ENCODE peak calls at places on chromosome 13, in eight cellular contexts. U, B, X, S, T, O, W and H are unnamed samples.

GRCh38 chr13:113109151-113110047 is 3.8 kb downstream of the F7 start:
- DNase-seq in U (no peak), B (no peak), X (no peak), S (no peak), T (no peak), O (no peak), W (no peak), H (no peak)

GRCh38 chr13:68810660-68811059 is 1297.0 kb upstream of the ATXN8OS start:
- DNase-seq in U (peak; percentile 57), B (no peak), X (no peak), S (no peak), T (no peak), O (no peak), W (no peak), H (no peak)

GRCh38 chr13:80083516-80084085 is 257.3 kb downstream of the SPRY2 start:
- DNase-seq in U (no peak), B (no peak), X (no peak), S (no peak), T (peak; percentile 75), O (peak; percentile 52), W (no peak), H (no peak)

GRCh38 chr13:100130930-100131511 is 42.1 kb downstream of the PCCA start:
- DNase-seq in U (no peak), B (no peak), X (no peak), S (no peak), T (peak; percentile 60), O (peak; percentile 1), W (no peak), H (no peak)

GRCh38 chr13:52744842-52745241 is 5.2 kb upstream of the CNMD start:
- DNase-seq in U (no peak), B (no peak), X (no peak), S (no peak), T (no peak), O (no peak), W (no peak), H (no peak)

GRCh38 chr13:31927219-31927653 is 104.3 kb upstream of the FRY start:
- DNase-seq in U (peak; percentile 30), B (no peak), X (no peak), S (no peak), T (no peak), O (no peak), W (no peak), H (no peak)

GRCh38 chr13:72651196-72651595 is 76.2 kb downstream of the MZT1 start:
- DNase-seq in U (peak; percentile 58), B (no peak), X (no peak), S (no peak), T (no peak), O (no peak), W (no peak), H (no peak)

GRCh38 chr13:113905942-113906341 is 42.1 kb upstream of the GAS6 start:
- DNase-seq in U (no peak), B (no peak), X (no peak), S (no peak), T (no peak), O (no peak), W (no peak), H (no peak)

GRCh38 chr13:39536906-39537305 is 66.1 kb downstream of the LHFPL6 start:
- DNase-seq in U (peak; percentile 13), B (no peak), X (no peak), S (peak; percentile 66), T (no peak), O (no peak), W (no peak), H (no peak)

GRCh38 chr13:45396548-45397095 is 21.6 kb downstream of the SLC25A30 start:
- DNase-seq in U (no peak), B (no peak), X (no peak), S (no peak), T (peak; percentile 48), O (no peak), W (peak; percentile 42), H (no peak)

GRCh38 chr13:20843177-20843576 is 59.4 kb downstream of the XPO4 start:
- DNase-seq in U (no peak), B (no peak), X (peak; percentile 63), S (no peak), T (peak; percentile 78), O (no peak), W (no peak), H (no peak)

GRCh38 chr13:24036115-24036514 is 124.4 kb upstream of the SPATA13 start:
- DNase-seq in U (no peak), B (no peak), X (no peak), S (no peak), T (peak; percentile 90), O (peak; percentile 49), W (no peak), H (no peak)
- H3K27ac ChIP-seq in U (no peak overlapping the region), B (no peak overlapping the region), X (no peak overlapping the region), S (no peak overlapping the region), T (no peak overlapping the region), O (no peak overlapping the region), W (no peak overlapping the region), H (no peak overlapping the region)

DNA sequence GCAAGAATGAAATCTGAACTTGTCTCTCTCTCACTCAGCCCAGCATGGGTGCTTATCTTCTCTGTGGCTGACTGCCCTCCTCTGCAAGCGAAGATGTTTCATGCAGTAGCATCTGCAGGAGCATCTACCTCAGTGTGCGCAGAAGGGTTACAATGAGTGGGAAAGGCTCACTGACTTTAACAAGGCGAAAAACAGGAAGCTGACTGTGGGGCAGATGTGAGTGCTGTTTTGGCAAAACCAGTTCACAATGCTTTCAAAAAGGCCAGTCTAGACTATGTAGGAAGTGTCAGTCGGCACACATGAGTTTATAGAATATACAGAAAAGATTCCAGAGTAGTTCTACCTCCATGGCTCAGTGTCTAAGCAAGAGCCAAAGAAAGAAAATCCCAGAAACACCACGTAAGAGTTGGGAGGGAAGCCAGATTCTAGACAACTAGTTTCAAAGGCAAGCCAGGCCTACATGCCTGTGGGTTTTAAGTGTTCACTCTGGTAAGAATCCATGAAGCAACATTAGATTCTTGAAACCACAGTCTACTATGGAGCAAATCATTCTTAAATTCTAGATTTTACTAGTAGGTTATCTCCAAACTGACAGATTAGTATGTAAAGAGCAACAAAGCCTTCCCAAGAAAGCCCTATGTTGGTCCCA is 124.5 kb downstream of the ABCC4 start:
- DNase-seq in U (no peak), B (no peak), X (no peak), S (no peak), T (peak; percentile 58), O (no peak), W (peak; percentile 39), H (no peak)
- H3K27ac ChIP-seq in U (no peak overlapping the region), B (no peak overlapping the region), X (no peak overlapping the region), S (no peak overlapping the region), T (no peak overlapping the region), O (no peak overlapping the region), W (no peak overlapping the region), H (no peak overlapping the region)

GRCh38 chr13:33206425-33206824 is 79.1 kb downstream of the STARD13 start:
- DNase-seq in U (no peak), B (no peak), X (no peak), S (no peak), T (no peak), O (peak; percentile 79), W (no peak), H (no peak)
- H3K27ac ChIP-seq in U (no peak overlapping the region), B (peak overlapping the region; percentile 78), X (peak overlapping the region; percentile 81), S (peak overlapping the region; percentile 84), T (no peak overlapping the region), O (peak overlapping the region; percentile 84), W (no peak overlapping the region), H (peak overlapping the region; percentile 74)

GRCh38 chr13:49584771-49585182 is 581 bp downstream of the RCBTB1 start:
- DNase-seq in U (peak; percentile 26), B (no peak), X (no peak), S (no peak), T (no peak), O (peak; percentile 28), W (no peak), H (no peak)
- H3K27ac ChIP-seq in U (no peak overlapping the region), B (peak overlapping the region; percentile 81), X (no peak overlapping the region), S (peak overlapping the region; percentile 87), T (peak overlapping the region; percentile 68), O (no peak overlapping the region), W (peak overlapping the region; percentile 70), H (peak overlapping the region; percentile 61)

DNA sequence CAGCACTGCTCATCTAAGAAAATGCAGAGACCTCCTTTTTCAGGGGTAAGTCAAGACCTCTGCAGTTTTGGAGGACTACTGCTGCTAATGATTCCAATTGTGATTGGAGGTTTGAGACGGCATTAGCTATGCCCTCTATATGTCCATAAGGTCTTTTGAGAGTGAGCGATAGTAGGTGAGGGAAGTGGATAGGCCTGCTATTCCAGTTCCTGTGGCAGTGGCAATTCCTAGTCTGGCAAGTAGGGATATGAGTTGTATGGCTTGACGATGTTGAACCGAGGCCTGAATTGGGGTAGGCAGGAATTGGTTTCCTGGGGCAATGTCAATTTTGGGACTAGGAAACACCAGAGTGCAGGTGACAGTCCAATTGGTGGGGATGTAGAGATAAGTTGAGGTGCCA is 913.1 kb upstream of the SLITRK5 start:
- DNase-seq in U (no peak), B (no peak), X (no peak), S (no peak), T (no peak), O (no peak), W (no peak), H (no peak)
- H3K27ac ChIP-seq in U (no peak overlapping the region), B (no peak overlapping the region), X (no peak overlapping the region), S (no peak overlapping the region), T (no peak overlapping the region), O (no peak overlapping the region), W (peak overlapping the region; percentile 29), H (no peak overlapping the region)

GRCh38 chr13:75461314-75461713 is 20.7 kb downstream of the TBC1D4 start:
- DNase-seq in U (no peak), B (no peak), X (no peak), S (no peak), T (no peak), O (no peak), W (no peak), H (no peak)

GRCh38 chr13:75460644-75461043 is 21.3 kb downstream of the TBC1D4 start:
- DNase-seq in U (no peak), B (no peak), X (no peak), S (no peak), T (no peak), O (no peak), W (no peak), H (no peak)

GRCh38 chr13:75454497-75454896 is 27.5 kb downstream of the TBC1D4 start:
- DNase-seq in U (no peak), B (no peak), X (no peak), S (peak; percentile 69), T (no peak), O (no peak), W (no peak), H (no peak)

GRCh38 chr13:75455962-75456361 is 26.0 kb downstream of the TBC1D4 start:
- DNase-seq in U (no peak), B (no peak), X (no peak), S (no peak), T (no peak), O (no peak), W (no peak), H (no peak)

DNA sequence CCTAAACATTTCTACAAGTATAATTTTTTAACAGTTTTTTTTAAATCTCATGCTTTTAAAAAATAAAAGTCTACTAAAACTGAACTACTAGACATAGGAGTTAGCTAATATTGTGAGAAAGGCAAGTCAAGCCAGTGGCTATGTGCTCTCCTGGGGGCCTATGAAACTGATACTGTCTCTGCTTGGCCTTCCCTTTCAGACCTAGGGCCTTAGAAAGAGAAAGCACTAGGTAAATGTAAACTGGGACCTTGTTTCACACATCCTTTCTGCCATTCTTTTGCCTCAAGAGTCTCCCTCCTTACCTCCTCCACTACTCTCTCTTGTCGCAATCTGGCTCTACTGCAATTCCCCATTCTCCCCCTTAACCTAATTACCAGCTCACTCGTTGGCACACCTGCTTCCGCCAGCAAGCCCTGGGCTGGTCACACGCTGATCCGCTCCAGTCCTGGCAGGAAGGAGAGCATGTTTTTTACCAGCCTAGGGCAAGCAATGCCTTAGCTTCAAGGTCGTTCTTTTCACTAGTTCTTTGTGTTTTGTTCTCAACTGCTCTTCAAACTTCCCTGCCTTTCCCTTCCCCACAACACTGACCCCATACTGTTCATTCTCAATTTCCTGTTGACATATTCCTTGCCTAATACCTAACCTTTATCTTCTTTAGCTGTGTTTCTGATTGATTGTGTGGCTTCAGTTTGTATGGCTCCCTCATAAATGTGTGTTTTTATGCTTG is 23.1 kb downstream of the TBC1D4 start:
- DNase-seq in U (peak; percentile 4), B (peak; percentile 71), X (peak; percentile 57), S (no peak), T (no peak), O (no peak), W (no peak), H (peak; percentile 84)
- H3K27ac ChIP-seq in U (no peak overlapping the region), B (peak overlapping the region; percentile 77), X (peak overlapping the region; percentile 71), S (peak overlapping the region; percentile 5), T (peak overlapping the region; percentile 41), O (no peak overlapping the region), W (no peak overlapping the region), H (peak overlapping the region; percentile 85)